ENCODE peak calls at places on chromosomes 6 and 20, in ten cellular contexts. One of them, this sample, is unnamed.

GRCh38 chr20:63973636-63974401 is 4.1 kb upstream of the ZNF512B start:
- DNase-seq in activated T-cell treated with anti-CD3 and anti-CD28 coated beads for 48 hours: peak
- DNase-seq in spleen: peak
- DNase-seq in amniotic stem cell: no peak
- DNase-seq in left cardiac atrium: peak
- DNase-seq in amygdala: peak
- DNase-seq in naive thymus-derived CD8-positive, alpha-beta T cell: peak
- DNase-seq in stimulated activated CD4-positive, alpha-beta T cell treated with anti-CD3 and anti-CD28 coated beads, Interleukin-12 subunit alpha, Interleukin-12 subunit beta, amount 100 ng/mL, for 24 hours: peak
- DNase-seq in HCT116: peak
- DNase-seq in MV-4-11: peak
- DNase-seq in this sample: peak

GRCh38 chr20:23161968-23162696 is 76.0 kb upstream of the CD93 start:
- DNase-seq in MV-4-11: no peak
- DNase-seq in naive thymus-derived CD8-positive, alpha-beta T cell: no peak
- DNase-seq in spleen: peak
- DNase-seq in stimulated activated CD4-positive, alpha-beta T cell treated with anti-CD3 and anti-CD28 coated beads, Interleukin-12 subunit alpha, Interleukin-12 subunit beta, amount 100 ng/mL, for 24 hours: no peak
- DNase-seq in left cardiac atrium: peak
- DNase-seq in amniotic stem cell: no peak
- DNase-seq in amygdala: no peak
- DNase-seq in HCT116: no peak
- DNase-seq in activated T-cell treated with anti-CD3 and anti-CD28 coated beads for 48 hours: no peak
- DNase-seq in this sample: peak

GRCh38 chr6:152220785-152221184 is 413.3 kb downstream of the ESR1 start:
- DNase-seq in amygdala: no peak
- DNase-seq in left cardiac atrium: no peak
- DNase-seq in activated T-cell treated with anti-CD3 and anti-CD28 coated beads for 48 hours: no peak
- DNase-seq in stimulated activated CD4-positive, alpha-beta T cell treated with anti-CD3 and anti-CD28 coated beads, Interleukin-12 subunit alpha, Interleukin-12 subunit beta, amount 100 ng/mL, for 24 hours: no peak
- DNase-seq in naive thymus-derived CD8-positive, alpha-beta T cell: no peak
- DNase-seq in HCT116: no peak
- DNase-seq in spleen: no peak
- DNase-seq in MV-4-11: no peak
- DNase-seq in amniotic stem cell: no peak
- DNase-seq in this sample: peak

GRCh38 chr6:38599966-38600550 is 39.7 kb downstream of the BTBD9 start:
- DNase-seq in spleen: no peak
- DNase-seq in amniotic stem cell: no peak
- DNase-seq in HCT116: no peak
- DNase-seq in MV-4-11: no peak
- DNase-seq in amygdala: no peak
- DNase-seq in left cardiac atrium: no peak
- DNase-seq in activated T-cell treated with anti-CD3 and anti-CD28 coated beads for 48 hours: no peak
- DNase-seq in stimulated activated CD4-positive, alpha-beta T cell treated with anti-CD3 and anti-CD28 coated beads, Interleukin-12 subunit alpha, Interleukin-12 subunit beta, amount 100 ng/mL, for 24 hours: no peak
- DNase-seq in naive thymus-derived CD8-positive, alpha-beta T cell: no peak
- DNase-seq in this sample: no peak

GRCh38 chr6:146526192-146526591 is 17.4 kb upstream of the RAB32 start:
- DNase-seq in stimulated activated CD4-positive, alpha-beta T cell treated with anti-CD3 and anti-CD28 coated beads, Interleukin-12 subunit alpha, Interleukin-12 subunit beta, amount 100 ng/mL, for 24 hours: no peak
- DNase-seq in MV-4-11: no peak
- DNase-seq in left cardiac atrium: no peak
- DNase-seq in naive thymus-derived CD8-positive, alpha-beta T cell: no peak
- DNase-seq in amniotic stem cell: no peak
- DNase-seq in HCT116: no peak
- DNase-seq in activated T-cell treated with anti-CD3 and anti-CD28 coated beads for 48 hours: no peak
- DNase-seq in amygdala: no peak
- DNase-seq in spleen: no peak
- DNase-seq in this sample: peak

GRCh38 chr6:157150076-157150475 is 173.2 kb downstream of the TMEM242 start:
- DNase-seq in stimulated activated CD4-positive, alpha-beta T cell treated with anti-CD3 and anti-CD28 coated beads, Interleukin-12 subunit alpha, Interleukin-12 subunit beta, amount 100 ng/mL, for 24 hours: no peak
- DNase-seq in amniotic stem cell: no peak
- DNase-seq in amygdala: no peak
- DNase-seq in MV-4-11: no peak
- DNase-seq in spleen: no peak
- DNase-seq in activated T-cell treated with anti-CD3 and anti-CD28 coated beads for 48 hours: no peak
- DNase-seq in naive thymus-derived CD8-positive, alpha-beta T cell: no peak
- DNase-seq in left cardiac atrium: no peak
- DNase-seq in HCT116: no peak
- DNase-seq in this sample: no peak

GRCh38 chr6:3725145-3726015 is 26.1 kb downstream of the PXDC1 start:
- DNase-seq in activated T-cell treated with anti-CD3 and anti-CD28 coated beads for 48 hours: no peak
- DNase-seq in amniotic stem cell: no peak
- DNase-seq in amygdala: no peak
- DNase-seq in MV-4-11: no peak
- DNase-seq in naive thymus-derived CD8-positive, alpha-beta T cell: no peak
- DNase-seq in left cardiac atrium: no peak
- DNase-seq in HCT116: no peak
- DNase-seq in stimulated activated CD4-positive, alpha-beta T cell treated with anti-CD3 and anti-CD28 coated beads, Interleukin-12 subunit alpha, Interleukin-12 subunit beta, amount 100 ng/mL, for 24 hours: no peak
- DNase-seq in spleen: peak
- DNase-seq in this sample: no peak

GRCh38 chr6:158287047-158287446 is 25.2 kb upstream of the TULP4 start:
- DNase-seq in stimulated activated CD4-positive, alpha-beta T cell treated with anti-CD3 and anti-CD28 coated beads, Interleukin-12 subunit alpha, Interleukin-12 subunit beta, amount 100 ng/mL, for 24 hours: no peak
- DNase-seq in left cardiac atrium: no peak
- DNase-seq in activated T-cell treated with anti-CD3 and anti-CD28 coated beads for 48 hours: no peak
- DNase-seq in MV-4-11: no peak
- DNase-seq in naive thymus-derived CD8-positive, alpha-beta T cell: no peak
- DNase-seq in spleen: no peak
- DNase-seq in amygdala: no peak
- DNase-seq in amniotic stem cell: no peak
- DNase-seq in HCT116: no peak
- DNase-seq in this sample: no peak

GRCh38 chr6:98416027-98416426 is 418.3 kb upstream of the POU3F2 start:
- DNase-seq in stimulated activated CD4-positive, alpha-beta T cell treated with anti-CD3 and anti-CD28 coated beads, Interleukin-12 subunit alpha, Interleukin-12 subunit beta, amount 100 ng/mL, for 24 hours: no peak
- DNase-seq in HCT116: no peak
- DNase-seq in amniotic stem cell: no peak
- DNase-seq in activated T-cell treated with anti-CD3 and anti-CD28 coated beads for 48 hours: no peak
- DNase-seq in spleen: no peak
- DNase-seq in amygdala: no peak
- DNase-seq in left cardiac atrium: no peak
- DNase-seq in naive thymus-derived CD8-positive, alpha-beta T cell: no peak
- DNase-seq in MV-4-11: no peak
- DNase-seq in this sample: no peak

GRCh38 chr6:41428402-41428994 is 93.1 kb downstream of the NCR2 start:
- DNase-seq in amniotic stem cell: no peak
- DNase-seq in naive thymus-derived CD8-positive, alpha-beta T cell: no peak
- DNase-seq in spleen: no peak
- DNase-seq in HCT116: no peak
- DNase-seq in left cardiac atrium: peak
- DNase-seq in activated T-cell treated with anti-CD3 and anti-CD28 coated beads for 48 hours: no peak
- DNase-seq in stimulated activated CD4-positive, alpha-beta T cell treated with anti-CD3 and anti-CD28 coated beads, Interleukin-12 subunit alpha, Interleukin-12 subunit beta, amount 100 ng/mL, for 24 hours: no peak
- DNase-seq in MV-4-11: no peak
- DNase-seq in amygdala: no peak
- DNase-seq in this sample: no peak

GRCh38 chr6:85472744-85473143 is 22.9 kb downstream of the NT5E start:
- DNase-seq in naive thymus-derived CD8-positive, alpha-beta T cell: no peak
- DNase-seq in HCT116: no peak
- DNase-seq in amygdala: no peak
- DNase-seq in MV-4-11: no peak
- DNase-seq in stimulated activated CD4-positive, alpha-beta T cell treated with anti-CD3 and anti-CD28 coated beads, Interleukin-12 subunit alpha, Interleukin-12 subunit beta, amount 100 ng/mL, for 24 hours: no peak
- DNase-seq in left cardiac atrium: no peak
- DNase-seq in spleen: no peak
- DNase-seq in activated T-cell treated with anti-CD3 and anti-CD28 coated beads for 48 hours: no peak
- DNase-seq in amniotic stem cell: peak
- DNase-seq in this sample: peak

GRCh38 chr6:10398439-10399218 is 16.2 kb downstream of the TFAP2A start:
- DNase-seq in left cardiac atrium: no peak
- DNase-seq in spleen: peak
- DNase-seq in amniotic stem cell: no peak
- DNase-seq in naive thymus-derived CD8-positive, alpha-beta T cell: no peak
- DNase-seq in activated T-cell treated with anti-CD3 and anti-CD28 coated beads for 48 hours: no peak
- DNase-seq in MV-4-11: no peak
- DNase-seq in stimulated activated CD4-positive, alpha-beta T cell treated with anti-CD3 and anti-CD28 coated beads, Interleukin-12 subunit alpha, Interleukin-12 subunit beta, amount 100 ng/mL, for 24 hours: no peak
- DNase-seq in amygdala: no peak
- DNase-seq in HCT116: no peak
- DNase-seq in this sample: no peak

GRCh38 chr6:168045706-168046620 is 33.0 kb downstream of the FRMD1 start:
- DNase-seq in amniotic stem cell: no peak
- DNase-seq in stimulated activated CD4-positive, alpha-beta T cell treated with anti-CD3 and anti-CD28 coated beads, Interleukin-12 subunit alpha, Interleukin-12 subunit beta, amount 100 ng/mL, for 24 hours: no peak
- DNase-seq in naive thymus-derived CD8-positive, alpha-beta T cell: no peak
- DNase-seq in left cardiac atrium: no peak
- DNase-seq in activated T-cell treated with anti-CD3 and anti-CD28 coated beads for 48 hours: no peak
- DNase-seq in MV-4-11: no peak
- DNase-seq in amygdala: no peak
- DNase-seq in spleen: peak
- DNase-seq in HCT116: no peak
- DNase-seq in this sample: peak

GRCh38 chr6:27078734-27079357 is 168.7 kb upstream of the PRSS16 start:
- DNase-seq in left cardiac atrium: no peak
- DNase-seq in spleen: no peak
- DNase-seq in HCT116: peak
- DNase-seq in naive thymus-derived CD8-positive, alpha-beta T cell: peak
- DNase-seq in activated T-cell treated with anti-CD3 and anti-CD28 coated beads for 48 hours: peak
- DNase-seq in MV-4-11: peak
- DNase-seq in amniotic stem cell: peak
- DNase-seq in amygdala: peak
- DNase-seq in stimulated activated CD4-positive, alpha-beta T cell treated with anti-CD3 and anti-CD28 coated beads, Interleukin-12 subunit alpha, Interleukin-12 subunit beta, amount 100 ng/mL, for 24 hours: peak
- DNase-seq in this sample: peak

GRCh38 chr6:30006170-30007131 is 54.6 kb upstream of the POLR1H start:
- DNase-seq in left cardiac atrium: peak
- DNase-seq in spleen: peak
- DNase-seq in amniotic stem cell: no peak
- DNase-seq in MV-4-11: no peak
- DNase-seq in HCT116: no peak
- DNase-seq in naive thymus-derived CD8-positive, alpha-beta T cell: peak
- DNase-seq in stimulated activated CD4-positive, alpha-beta T cell treated with anti-CD3 and anti-CD28 coated beads, Interleukin-12 subunit alpha, Interleukin-12 subunit beta, amount 100 ng/mL, for 24 hours: peak
- DNase-seq in activated T-cell treated with anti-CD3 and anti-CD28 coated beads for 48 hours: peak
- DNase-seq in amygdala: no peak
- DNase-seq in this sample: peak

GRCh38 chr20:13858496-13859270 is 73.9 kb downstream of the NDUFAF5 start:
- DNase-seq in HCT116: no peak
- DNase-seq in left cardiac atrium: no peak
- DNase-seq in stimulated activated CD4-positive, alpha-beta T cell treated with anti-CD3 and anti-CD28 coated beads, Interleukin-12 subunit alpha, Interleukin-12 subunit beta, amount 100 ng/mL, for 24 hours: no peak
- DNase-seq in amniotic stem cell: no peak
- DNase-seq in amygdala: no peak
- DNase-seq in spleen: no peak
- DNase-seq in activated T-cell treated with anti-CD3 and anti-CD28 coated beads for 48 hours: no peak
- DNase-seq in naive thymus-derived CD8-positive, alpha-beta T cell: no peak
- DNase-seq in MV-4-11: no peak
- DNase-seq in this sample: no peak

GRCh38 chr6:162675503-162675902 is 52.1 kb downstream of the PRKN start:
- DNase-seq in amniotic stem cell: no peak
- DNase-seq in activated T-cell treated with anti-CD3 and anti-CD28 coated beads for 48 hours: no peak
- DNase-seq in stimulated activated CD4-positive, alpha-beta T cell treated with anti-CD3 and anti-CD28 coated beads, Interleukin-12 subunit alpha, Interleukin-12 subunit beta, amount 100 ng/mL, for 24 hours: no peak
- DNase-seq in left cardiac atrium: no peak
- DNase-seq in naive thymus-derived CD8-positive, alpha-beta T cell: no peak
- DNase-seq in amygdala: no peak
- DNase-seq in MV-4-11: no peak
- DNase-seq in HCT116: no peak
- DNase-seq in spleen: no peak
- DNase-seq in this sample: no peak

GRCh38 chr20:4244700-4245485 is 229.5 kb upstream of the RNF24 start:
- DNase-seq in spleen: no peak
- DNase-seq in left cardiac atrium: no peak
- DNase-seq in activated T-cell treated with anti-CD3 and anti-CD28 coated beads for 48 hours: no peak
- DNase-seq in MV-4-11: no peak
- DNase-seq in HCT116: no peak
- DNase-seq in amniotic stem cell: no peak
- DNase-seq in amygdala: no peak
- DNase-seq in naive thymus-derived CD8-positive, alpha-beta T cell: no peak
- DNase-seq in stimulated activated CD4-positive, alpha-beta T cell treated with anti-CD3 and anti-CD28 coated beads, Interleukin-12 subunit alpha, Interleukin-12 subunit beta, amount 100 ng/mL, for 24 hours: no peak
- DNase-seq in this sample: no peak

GRCh38 chr6:9851541-9852380 is 563.1 kb downstream of the TFAP2A start:
- DNase-seq in left cardiac atrium: no peak
- DNase-seq in HCT116: peak
- DNase-seq in amygdala: no peak
- DNase-seq in stimulated activated CD4-positive, alpha-beta T cell treated with anti-CD3 and anti-CD28 coated beads, Interleukin-12 subunit alpha, Interleukin-12 subunit beta, amount 100 ng/mL, for 24 hours: no peak
- DNase-seq in amniotic stem cell: no peak
- DNase-seq in activated T-cell treated with anti-CD3 and anti-CD28 coated beads for 48 hours: no peak
- DNase-seq in naive thymus-derived CD8-positive, alpha-beta T cell: no peak
- DNase-seq in MV-4-11: no peak
- DNase-seq in spleen: no peak
- DNase-seq in this sample: peak